ENCODE peak calls at places on chromosomes 5 and 9, in seven cellular contexts. E is CD4-positive, CD25-positive, alpha-beta regulatory T cell; V is left ventricle myocardium inferior; P is epithelial cell of esophagus; Y is GM12865; N is adrenal gland; O is fibroblast of lung. U is an unnamed sample.

GRCh38 chr9:14212116-14212515 is 101.8 kb downstream of the NFIB start:
- DNase-seq in E (no peak), V (no peak), P (peak), Y (no peak), N (no peak), O (peak), U (no peak)

GRCh38 chr5:83721878-83722779 is 1.5 kb upstream of the HAPLN1 start:
- DNase-seq in E (no peak), V (peak), P (peak), Y (peak), N (peak), O (peak), U (no peak)

GRCh38 chr5:125396462-125396861 is 650.0 kb upstream of the ZNF608 start:
- DNase-seq in E (no peak), V (no peak), P (no peak), Y (no peak), N (no peak), O (no peak), U (no peak)

GRCh38 chr5:1507961-1508678 is 15.6 kb downstream of the LPCAT1 start:
- DNase-seq in E (no peak), V (peak), P (no peak), Y (no peak), N (peak), O (no peak), U (no peak)

GRCh38 chr5:107257885-107258520 is 412.7 kb downstream of the EFNA5 start:
- DNase-seq in E (no peak), V (no peak), P (peak), Y (peak), N (no peak), O (peak), U (no peak)

GRCh38 chr9:86632537-86632936 is 278.3 kb upstream of the TUT7 start:
- DNase-seq in E (no peak), V (peak), P (no peak), Y (no peak), N (no peak), O (no peak), U (no peak)

GRCh38 chr5:56951131-56951945 is 585 bp downstream of the MIER3 start:
- DNase-seq in E (peak), V (peak), P (peak), Y (peak), N (peak), O (peak), U (no peak)

GRCh38 chr5:76363385-76364261 is 39.5 kb upstream of the IQGAP2 start:
- DNase-seq in E (no peak), V (no peak), P (peak), Y (no peak), N (no peak), O (no peak), U (no peak)

GRCh38 chr9:89999534-90000370 is 394.9 kb downstream of the GADD45G start:
- DNase-seq in E (no peak), V (peak), P (peak), Y (peak), N (peak), O (peak), U (peak)

GRCh38 chr9:83281306-83282255 is 218.6 kb upstream of the RASEF start:
- DNase-seq in E (no peak), V (no peak), P (peak), Y (no peak), N (peak), O (peak), U (peak)

GRCh38 chr9:101387871-101388506 is 3.2 kb upstream of the BAAT start:
- DNase-seq in E (no peak), V (no peak), P (peak), Y (peak), N (peak), O (peak), U (no peak)

GRCh38 chr5:135657536-135658307 is 78.9 kb upstream of the CXCL14 start:
- DNase-seq in E (no peak), V (no peak), P (no peak), Y (no peak), N (no peak), O (no peak), U (no peak)

GRCh38 chr9:119365291-119366027 is 3.8 kb downstream of the BRINP1 start:
- DNase-seq in E (no peak), V (no peak), P (peak), Y (peak), N (peak), O (peak), U (no peak)

GRCh38 chr5:69129413-69129812 is 35.6 kb downstream of the SLC30A5 start:
- DNase-seq in E (no peak), V (no peak), P (peak), Y (no peak), N (no peak), O (peak), U (peak)

GRCh38 chr5:83348281-83348780 is 123.2 kb upstream of the VCAN start:
- DNase-seq in E (no peak), V (no peak), P (no peak), Y (no peak), N (no peak), O (no peak), U (no peak)

GRCh38 chr9:72362118-72362531 is 2.9 kb downstream of the ZFAND5 start:
- DNase-seq in E (no peak), V (no peak), P (peak), Y (no peak), N (no peak), O (peak), U (no peak)

GRCh38 chr9:80093695-80094094 is 521.9 kb downstream of the TLE4 start:
- DNase-seq in E (no peak), V (no peak), P (no peak), Y (no peak), N (no peak), O (no peak), U (no peak)

GRCh38 chr5:149693482-149693881 is 36.6 kb upstream of the PPARGC1B start:
- DNase-seq in E (no peak), V (no peak), P (no peak), Y (no peak), N (no peak), O (no peak), U (no peak)

GRCh38 chr5:75054110-75054930 is 2.0 kb upstream of the GCNT4 start:
- DNase-seq in E (no peak), V (peak), P (peak), Y (no peak), N (peak), O (peak), U (no peak)

GRCh38 chr9:98150164-98150563 is 31.1 kb upstream of the TRIM14 start:
- DNase-seq in E (no peak), V (no peak), P (no peak), Y (no peak), N (no peak), O (no peak), U (no peak)

GRCh38 chr5:117888688-117889087 is 1099.7 kb downstream of the DTWD2 start:
- DNase-seq in E (no peak), V (no peak), P (no peak), Y (peak), N (no peak), O (no peak), U (no peak)

GRCh38 chr5:2892601-2893000 is 141.1 kb upstream of the IRX2 start:
- DNase-seq in E (no peak), V (no peak), P (no peak), Y (no peak), N (no peak), O (no peak), U (no peak)

GRCh38 chr5:935510-936084 is 42.9 kb downstream of the TRIP13 start:
- DNase-seq in E (no peak), V (no peak), P (no peak), Y (no peak), N (no peak), O (no peak), U (no peak)

GRCh38 chr9:4225291-4226119 is 74.4 kb downstream of the GLIS3 start:
- DNase-seq in E (no peak), V (no peak), P (peak), Y (no peak), N (no peak), O (peak), U (peak)

GRCh38 chr5:15021286-15022046 is 149.9 kb upstream of the ANKH start:
- DNase-seq in E (no peak), V (no peak), P (no peak), Y (no peak), N (no peak), O (peak), U (no peak)

GRCh38 chr9:136665704-136666363 is 3.1 kb downstream of the EGFL7 start:
- DNase-seq in E (no peak), V (no peak), P (no peak), Y (no peak), N (no peak), O (no peak), U (no peak)
- H3K4me3 ChIP-seq in E (no peak), V (peak), P (no peak), Y (no peak), N (no peak), O (peak), U (peak)

GRCh38 chr5:113204525-113205161 is 228.0 kb downstream of the DCP2 start:
- DNase-seq in E (no peak), V (peak), P (peak), Y (no peak), N (peak), O (peak), U (no peak)
- H3K4me3 ChIP-seq in E (no peak), V (no peak), P (peak), Y (no peak), N (no peak), O (no peak), U (no peak)

GRCh38 chr5:61683926-61684325 is 351.9 kb downstream of the ZSWIM6 start:
- DNase-seq in E (no peak), V (no peak), P (no peak), Y (no peak), N (no peak), O (no peak), U (no peak)

GRCh38 chr5:61686491-61687257 is 354.6 kb downstream of the ZSWIM6 start:
- DNase-seq in E (no peak), V (no peak), P (no peak), Y (no peak), N (no peak), O (no peak), U (no peak)

GRCh38 chr5:61687371-61687770 is 355.3 kb downstream of the ZSWIM6 start:
- DNase-seq in E (no peak), V (no peak), P (no peak), Y (no peak), N (no peak), O (peak), U (no peak)
- H3K4me3 ChIP-seq in E (no peak), V (no peak), P (no peak), Y (no peak), N (no peak), O (no peak), U (no peak)

GRCh38 chr5:4938941-4939546 is 201.1 kb upstream of the ADAMTS16 start:
- DNase-seq in E (no peak), V (no peak), P (no peak), Y (no peak), N (no peak), O (no peak), U (no peak)
- H3K4me3 ChIP-seq in E (no peak), V (no peak), P (no peak), Y (no peak), N (no peak), O (no peak), U (no peak)

DNA sequence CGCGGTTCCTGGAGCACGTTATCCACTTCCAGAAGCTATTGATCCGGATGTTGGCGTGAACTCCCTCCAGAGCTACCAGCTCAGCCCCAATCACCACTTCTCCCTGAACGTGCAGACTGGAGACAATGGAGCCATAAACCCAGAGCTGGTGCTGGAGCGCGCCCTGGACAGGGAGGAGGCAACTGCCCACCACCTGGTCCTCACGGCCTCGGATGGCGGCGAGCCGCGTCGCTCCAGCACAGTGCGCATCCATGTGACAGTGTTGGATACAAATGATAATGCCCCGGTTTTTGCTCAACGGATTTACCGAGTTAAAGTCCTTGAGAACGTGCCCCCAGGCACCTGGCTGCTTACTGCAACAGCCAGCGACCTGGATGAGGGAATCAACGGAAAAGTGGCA is 809 bp downstream of the PCDHGA9 start:
- DNase-seq in E (no peak), V (no peak), P (no peak), Y (no peak), N (no peak), O (no peak), U (no peak)
- H3K4me3 ChIP-seq in E (no peak), V (peak), P (no peak), Y (no peak), N (no peak), O (peak), U (peak)

DNA sequence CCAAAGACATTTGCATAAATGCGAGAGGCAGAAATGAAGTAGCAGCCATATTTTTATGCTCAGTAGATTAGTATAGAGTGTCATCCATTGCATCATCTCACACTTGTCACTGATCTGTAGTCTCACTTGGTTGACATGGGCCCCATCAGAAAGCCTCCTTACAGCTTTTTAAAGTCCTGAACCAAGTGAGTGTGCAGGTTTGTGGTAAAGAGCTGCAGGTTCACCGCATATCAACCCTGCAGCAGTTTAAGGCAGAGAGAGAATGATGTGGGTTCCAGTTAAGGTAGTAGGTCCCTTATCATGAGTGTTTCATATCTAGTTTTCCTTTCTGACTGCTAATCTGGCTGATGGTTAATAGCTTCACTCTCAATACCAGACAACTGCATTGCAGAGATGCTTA is 1080.3 kb downstream of the NR2F1-AS1 start:
- DNase-seq in E (no peak), V (no peak), P (no peak), Y (no peak), N (no peak), O (no peak), U (no peak)
- H3K4me3 ChIP-seq in E (no peak), V (no peak), P (no peak), Y (no peak), N (no peak), O (no peak), U (no peak)

GRCh38 chr9:136646827-136647711 is 15.6 kb upstream of the EGFL7 start:
- DNase-seq in E (no peak), V (peak), P (no peak), Y (no peak), N (peak), O (no peak), U (no peak)
- H3K4me3 ChIP-seq in E (no peak), V (peak), P (no peak), Y (peak), N (no peak), O (no peak), U (no peak)

DNA sequence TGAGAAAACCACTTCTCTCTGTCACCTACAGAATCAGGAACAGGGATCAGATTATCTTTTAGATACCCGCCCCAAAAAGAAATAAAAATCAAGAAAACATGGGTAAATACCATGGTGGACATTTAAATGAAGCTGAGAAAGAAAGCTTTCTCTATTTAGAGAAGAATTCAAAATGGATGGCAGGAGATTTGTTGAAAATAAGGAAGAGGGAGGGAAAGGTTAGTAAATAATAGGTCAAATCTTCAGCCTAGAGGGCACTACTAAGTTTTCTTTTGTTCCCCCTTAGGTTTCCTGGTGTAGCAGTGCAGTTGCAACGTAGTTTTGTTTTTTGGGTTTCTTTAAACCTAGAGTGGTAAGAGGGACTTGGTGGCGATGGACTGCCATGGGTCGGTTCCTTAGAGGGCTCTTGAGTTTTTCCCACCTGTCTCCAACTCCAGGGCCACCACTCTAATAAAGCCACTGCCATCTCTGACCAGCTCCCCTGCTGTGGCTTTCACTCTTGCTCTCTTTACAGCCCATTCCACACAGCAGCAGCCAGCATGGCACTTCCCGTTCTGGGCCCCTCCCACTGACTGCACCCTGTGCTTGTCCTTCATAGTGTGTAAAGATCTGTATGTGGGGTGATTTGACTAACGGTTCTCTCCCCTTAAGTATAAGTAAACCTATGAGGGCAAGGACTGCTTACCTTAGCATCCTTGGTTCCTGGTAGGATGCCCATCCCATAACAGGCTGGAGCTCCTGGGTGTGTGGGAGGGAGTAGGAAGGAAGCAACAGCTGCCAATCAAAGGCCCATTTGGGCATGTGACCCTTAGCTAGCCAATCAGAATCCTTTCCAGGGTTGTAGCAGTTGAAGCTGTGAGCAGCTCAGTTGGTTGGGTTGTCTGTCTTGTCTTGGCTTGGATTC is 118.3 kb downstream of the SLC1A3 start:
- DNase-seq in E (peak), V (peak), P (peak), Y (peak), N (peak), O (no peak), U (no peak)
- H3K4me3 ChIP-seq in E (peak), V (no peak), P (no peak), Y (peak), N (no peak), O (no peak), U (no peak)

GRCh38 chr5:156475831-156476551 is 149.0 kb downstream of the SGCD start:
- DNase-seq in E (no peak), V (peak), P (peak), Y (no peak), N (peak), O (peak), U (peak)

GRCh38 chr5:156474251-156474650 is 147.3 kb downstream of the SGCD start:
- DNase-seq in E (no peak), V (peak), P (peak), Y (no peak), N (no peak), O (peak), U (peak)

GRCh38 chr5:156477196-156477595 is 150.2 kb downstream of the SGCD start:
- DNase-seq in E (no peak), V (no peak), P (no peak), Y (no peak), N (no peak), O (no peak), U (no peak)

GRCh38 chr5:156476704-156477103 is 149.7 kb downstream of the SGCD start:
- DNase-seq in E (no peak), V (no peak), P (no peak), Y (no peak), N (no peak), O (no peak), U (no peak)

DNA sequence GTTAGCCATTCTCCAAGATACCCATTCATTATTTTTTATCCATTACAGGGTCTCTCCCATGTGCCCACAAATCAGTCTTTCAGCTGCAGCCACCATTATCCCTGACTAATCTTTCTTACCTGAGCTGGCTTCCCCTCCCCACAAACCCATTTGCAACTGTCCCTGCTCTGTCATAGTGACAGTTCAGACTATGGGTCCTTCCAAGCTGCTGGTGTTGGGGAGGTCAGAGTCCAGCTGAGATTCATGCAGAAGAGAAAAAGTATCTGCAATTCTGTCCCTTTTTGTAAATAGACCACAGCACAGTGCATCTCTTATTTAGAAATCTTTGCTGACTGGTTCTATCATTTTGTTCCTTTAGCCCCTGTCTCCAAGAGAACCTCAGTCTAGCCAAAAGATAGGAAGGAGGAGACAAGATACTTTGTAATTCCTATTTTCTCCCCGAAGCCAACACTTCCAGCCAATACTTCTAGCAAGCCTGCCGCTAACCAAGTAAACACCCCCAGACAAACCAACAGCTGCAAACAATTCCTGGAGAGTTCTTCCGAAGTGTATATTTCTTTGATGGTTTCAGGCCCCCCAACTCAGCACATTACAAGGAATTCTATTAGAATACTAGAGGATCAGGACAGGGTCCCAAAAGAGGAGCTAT is 148.3 kb downstream of the SGCD start:
- DNase-seq in E (no peak), V (no peak), P (no peak), Y (no peak), N (no peak), O (no peak), U (no peak)
- H3K4me3 ChIP-seq in E (no peak), V (no peak), P (no peak), Y (no peak), N (no peak), O (no peak), U (no peak)

DNA sequence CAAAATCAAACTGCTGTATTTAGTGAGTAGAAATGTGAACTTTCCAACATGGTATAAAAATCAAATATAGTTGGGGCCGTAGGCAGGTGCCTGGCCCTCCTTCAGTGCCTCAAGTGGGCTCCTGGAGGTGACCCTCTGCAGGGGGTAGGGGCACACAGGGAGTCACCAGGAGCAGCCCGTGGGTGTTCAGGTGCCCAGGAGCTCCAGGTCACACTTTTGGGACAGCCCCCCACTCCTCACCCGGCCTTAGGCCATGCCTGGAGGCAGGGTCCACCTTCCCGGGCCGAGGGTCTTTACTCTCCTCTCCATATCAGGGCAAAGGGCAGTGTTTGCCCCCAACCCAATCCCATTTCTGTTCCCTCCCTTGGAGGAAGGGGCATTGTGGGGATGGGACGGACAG is 108.0 kb upstream of the MTAP start:
- DNase-seq in E (no peak), V (no peak), P (no peak), Y (no peak), N (no peak), O (no peak), U (no peak)
- H3K4me3 ChIP-seq in E (no peak), V (no peak), P (no peak), Y (no peak), N (no peak), O (no peak), U (no peak)

U was measured in skeletal muscle cell.